ENCODE peak calls at places on chromosome 4, in four cellular contexts. W is H1, U is HepG2, Q is GM12878. S is an unnamed sample. For H3K4me1, the result is how much of the 10 kb centered on the place peaks cover.

GRCh38 chr4:62051332-62051731 is 851.2 kb downstream of the ADGRL3 start:
- DNase-seq in W (no peak), U (no peak), Q (no peak), S (no peak)

GRCh38 chr4:24880171-24880570 is 32.7 kb downstream of the CCDC149 start:
- DNase-seq in W (no peak), U (no peak), Q (no peak), S (no peak)

GRCh38 chr4:6278801-6279197 is 9.1 kb downstream of the WFS1 start:
- DNase-seq in W (no peak), U (peak), Q (peak), S (no peak)

GRCh38 chr4:122687450-122688121 is 44.9 kb upstream of the BBS12 start:
- DNase-seq in W (no peak), U (no peak), Q (no peak), S (no peak)

GRCh38 chr4:74635490-74636123 is 158.7 kb downstream of the BTC start:
- DNase-seq in W (no peak), U (no peak), Q (no peak), S (no peak)

GRCh38 chr4:172377486-172378140 is 564.4 kb downstream of the GALNTL6 start:
- DNase-seq in W (no peak), U (no peak), Q (no peak), S (no peak)

GRCh38 chr4:38565271-38566199 is 98.5 kb upstream of the KLF3 start:
- DNase-seq in W (no peak), U (no peak), Q (no peak), S (no peak)

GRCh38 chr4:102623622-102624021 is 122.5 kb downstream of the NFKB1 start:
- DNase-seq in W (peak), U (peak), Q (no peak), S (no peak)

GRCh38 chr4:37666625-37667071 is 19.5 kb downstream of the RELL1 start:
- DNase-seq in W (no peak), U (peak), Q (no peak), S (no peak)

GRCh38 chr4:10958226-10958856 is 273.8 kb upstream of the CLNK start:
- DNase-seq in W (no peak), U (no peak), Q (no peak), S (peak)

GRCh38 chr4:152112116-152112515 is 351.3 kb upstream of the GATB start:
- DNase-seq in W (no peak), U (no peak), Q (no peak), S (no peak)

GRCh38 chr4:110049951-110050925 is 137.6 kb downstream of the EGF start:
- DNase-seq in W (peak), U (peak), Q (peak), S (peak)

GRCh38 chr4:60201052-60201673 is 999.0 kb upstream of the ADGRL3 start:
- DNase-seq in W (peak), U (peak), Q (no peak), S (peak)

GRCh38 chr4:2244947-2245786 is 3.2 kb upstream of the HAUS3 start:
- DNase-seq in W (no peak), U (peak), Q (no peak), S (no peak)

GRCh38 chr4:114041117-114041475 is 61.6 kb upstream of the ARSJ start:
- DNase-seq in W (no peak), U (no peak), Q (no peak), S (no peak)

GRCh38 chr4:165288639-165289428 is 38.6 kb upstream of the MSMO1 start:
- DNase-seq in W (no peak), U (peak), Q (no peak), S (no peak)

GRCh38 chr4:52959545-52959944 is 97.4 kb downstream of the RASL11B start:
- DNase-seq in W (no peak), U (no peak), Q (no peak), S (no peak)

GRCh38 chr4:86818211-86818610 is 31.0 kb downstream of the SLC10A6 start:
- DNase-seq in W (no peak), U (no peak), Q (no peak), S (no peak)

GRCh38 chr4:16031554-16032381 is 52.1 kb downstream of the PROM1 start:
- DNase-seq in W (no peak), U (no peak), Q (no peak), S (no peak)

GRCh38 chr4:127211377-127212268 is 421.1 kb upstream of the INTU start:
- DNase-seq in W (no peak), U (no peak), Q (no peak), S (no peak)

GRCh38 chr4:137106733-137107132 is 425.6 kb downstream of the PCDH18 start:
- DNase-seq in W (no peak), U (no peak), Q (no peak), S (no peak)

GRCh38 chr4:153079824-153080486 is 124.3 kb upstream of the TRIM2 start:
- DNase-seq in W (no peak), U (no peak), Q (no peak), S (no peak)

GRCh38 chr4:125314676-125315570 is at the start of gene FAT4:
- DNase-seq in W (peak), U (peak), Q (no peak), S (peak)

GRCh38 chr4:165814256-165815010 is 58.6 kb upstream of the TLL1 start:
- DNase-seq in W (no peak), U (no peak), Q (no peak), S (no peak)

GRCh38 chr4:20249333-20249732 is 2.4 kb upstream of the SLIT2 start:
- DNase-seq in W (no peak), U (no peak), Q (no peak), S (no peak)

GRCh38 chr4:76883147-76883546 is 14.8 kb downstream of the SOWAHB start:
- DNase-seq in W (no peak), U (no peak), Q (no peak), S (no peak)

GRCh38 chr4:2281575-2282343 is 19.9 kb upstream of the MXD4 start:
- DNase-seq in W (no peak), U (no peak), Q (peak), S (no peak)

DNA sequence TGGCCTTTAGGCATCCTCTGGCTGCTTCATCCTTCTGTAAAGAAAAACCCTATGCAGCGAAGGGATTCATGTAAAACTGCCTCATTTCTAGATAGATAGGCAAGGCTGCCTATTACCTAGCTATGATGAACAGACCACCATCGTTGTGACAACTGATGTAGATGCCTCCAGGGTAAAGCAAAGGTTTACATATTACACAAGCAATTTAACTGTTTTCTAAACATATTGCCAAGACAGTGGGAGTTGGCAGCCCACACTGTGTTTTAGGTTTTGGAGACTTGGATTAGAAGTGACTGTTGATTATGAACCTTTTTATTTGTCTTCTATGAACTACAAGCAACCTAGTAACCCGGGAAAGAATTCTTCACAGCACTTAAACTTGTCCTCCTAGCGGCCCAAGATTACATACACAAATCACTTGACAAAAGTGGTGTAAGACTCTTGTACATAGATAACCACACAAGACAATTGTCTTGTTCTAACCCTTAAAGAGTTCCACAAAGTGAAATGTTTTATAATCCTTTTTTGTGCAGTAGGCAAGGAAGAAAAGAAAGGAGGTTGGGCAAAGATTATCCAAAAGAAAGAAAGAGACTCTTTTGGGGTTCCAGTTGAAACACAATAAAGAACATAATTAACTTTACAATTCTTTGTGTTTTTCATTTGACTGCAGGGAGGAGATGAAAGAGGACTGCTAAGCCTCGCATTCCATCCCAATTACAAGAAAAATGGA is 60.1 kb downstream of the HHIP start:
- DNase-seq in W (no peak), U (no peak), Q (no peak), S (no peak)
- H3K4me1 ChIP-seq in W (under half), U (under half), Q (under half), S (under half)

GRCh38 chr4:26870576-26871260 is 10.1 kb downstream of the STIM2 start:
- DNase-seq in W (no peak), U (no peak), Q (no peak), S (no peak)

GRCh38 chr4:26866781-26867180 is 6.1 kb downstream of the STIM2 start:
- DNase-seq in W (no peak), U (no peak), Q (no peak), S (no peak)

GRCh38 chr4:26864904-26865303 is 4.3 kb downstream of the STIM2 start:
- DNase-seq in W (no peak), U (no peak), Q (no peak), S (no peak)

GRCh38 chr4:26866203-26866602 is 5.6 kb downstream of the STIM2 start:
- DNase-seq in W (no peak), U (no peak), Q (no peak), S (no peak)

GRCh38 chr4:26867914-26868684 is 7.5 kb downstream of the STIM2 start:
- DNase-seq in W (no peak), U (no peak), Q (no peak), S (no peak)
- H3K4me3 ChIP-seq in W (no peak), U (no peak), Q (no peak), S (no peak)

GRCh38 chr4:128322986-128323385 is 35.4 kb upstream of the PGRMC2 start:
- DNase-seq in W (no peak), U (peak), Q (no peak), S (no peak)
- TF ChIP-seq SUZ12 in W (no peak), U (no peak), Q (no peak), S (no peak)

GRCh38 chr4:140094701-140095420 is 59.1 kb downstream of the MAML3 start:
- DNase-seq in W (peak), U (no peak), Q (no peak), S (no peak)
- H3K4me1 ChIP-seq in W (under half), U (under half), Q (under half), S (under half)

DNA sequence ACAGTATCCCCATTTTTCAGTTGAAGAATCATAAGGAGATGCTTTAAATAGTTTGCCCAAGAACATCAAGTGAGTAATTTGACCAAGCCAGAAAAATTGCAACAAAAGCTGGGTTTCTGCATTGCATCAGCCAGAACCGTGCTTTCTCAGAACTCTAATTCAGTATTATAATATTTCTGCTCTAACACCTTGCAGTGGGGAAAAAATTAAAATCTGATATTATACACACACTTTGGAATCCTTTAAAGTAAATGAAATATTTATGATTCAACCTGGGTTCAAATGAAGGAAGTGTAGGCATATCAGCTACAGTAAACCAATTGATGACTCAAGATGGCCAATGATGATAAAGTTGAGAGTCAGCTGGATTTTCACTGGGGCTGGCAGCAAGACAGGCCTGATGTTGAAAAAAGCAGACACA is 387.6 kb upstream of the ZFP42 start:
- DNase-seq in W (no peak), U (no peak), Q (no peak), S (no peak)
- H3K4me3 ChIP-seq in W (no peak), U (no peak), Q (no peak), S (no peak)

GRCh38 chr4:167897116-167897515 is 195.2 kb upstream of the ANXA10 start:
- DNase-seq in W (no peak), U (peak), Q (no peak), S (no peak)
- TF ChIP-seq SUZ12 in W (no peak), U (no peak), Q (no peak), S (no peak)

S was measured in NT2/D1.